ENCODE peak calls at places on chromosomes 12 and 14, in ten cellular contexts. One of them, this sample, is unnamed.

GRCh38 chr12:4245446-4245845 is 28.1 kb upstream of the CCND2 start:
- DNase-seq in tibial nerve: no peak
- DNase-seq in HCT116: no peak
- DNase-seq in HL-60: no peak
- DNase-seq in H9: no peak
- DNase-seq in Panc1: no peak
- DNase-seq in left lung: no peak
- DNase-seq in transverse colon: no peak
- DNase-seq in lung: no peak
- DNase-seq in WERI-Rb-1: no peak
- DNase-seq in this sample: no peak

GRCh38 chr12:5407457-5407856 is 24.5 kb upstream of the NTF3 start:
- DNase-seq in tibial nerve: no peak
- DNase-seq in HCT116: no peak
- DNase-seq in HL-60: no peak
- DNase-seq in H9: no peak
- DNase-seq in Panc1: no peak
- DNase-seq in left lung: no peak
- DNase-seq in transverse colon: no peak
- DNase-seq in lung: no peak
- DNase-seq in WERI-Rb-1: no peak
- DNase-seq in this sample: no peak

GRCh38 chr14:60956632-60957031 is 24.2 kb downstream of the TRMT5 start:
- DNase-seq in tibial nerve: no peak
- DNase-seq in HCT116: no peak
- DNase-seq in HL-60: no peak
- DNase-seq in H9: no peak
- DNase-seq in Panc1: no peak
- DNase-seq in left lung: no peak
- DNase-seq in transverse colon: no peak
- DNase-seq in lung: no peak
- DNase-seq in WERI-Rb-1: no peak
- DNase-seq in this sample: no peak

GRCh38 chr12:31533470-31533869 is 57.5 kb downstream of the DENND5B start:
- DNase-seq in tibial nerve: no peak
- DNase-seq in HCT116: no peak
- DNase-seq in HL-60: no peak
- DNase-seq in H9: no peak
- DNase-seq in Panc1: no peak
- DNase-seq in left lung: no peak
- DNase-seq in transverse colon: no peak
- DNase-seq in lung: no peak
- DNase-seq in WERI-Rb-1: no peak
- DNase-seq in this sample: no peak

GRCh38 chr12:60308366-60309000 is 712.7 kb downstream of the SLC16A7 start:
- DNase-seq in tibial nerve: no peak
- DNase-seq in HCT116: no peak
- DNase-seq in HL-60: no peak
- DNase-seq in H9: no peak
- DNase-seq in Panc1: no peak
- DNase-seq in left lung: no peak
- DNase-seq in transverse colon: no peak
- DNase-seq in lung: no peak
- DNase-seq in WERI-Rb-1: no peak
- DNase-seq in this sample: no peak

GRCh38 chr12:110640275-110641025 is 26.5 kb downstream of the TCTN1 start:
- DNase-seq in tibial nerve: no peak
- DNase-seq in HCT116: no peak
- DNase-seq in HL-60: no peak
- DNase-seq in H9: peak; percentile 20
- DNase-seq in Panc1: no peak
- DNase-seq in left lung: no peak
- DNase-seq in transverse colon: no peak
- DNase-seq in lung: no peak
- DNase-seq in WERI-Rb-1: no peak
- DNase-seq in this sample: peak; percentile 20

GRCh38 chr14:106877527-106877926 is 1351.1 kb downstream of the TMEM121 start:
- DNase-seq in tibial nerve: no peak
- DNase-seq in HCT116: no peak
- DNase-seq in HL-60: no peak
- DNase-seq in H9: no peak
- DNase-seq in Panc1: no peak
- DNase-seq in left lung: no peak
- DNase-seq in transverse colon: no peak
- DNase-seq in lung: no peak
- DNase-seq in WERI-Rb-1: no peak
- DNase-seq in this sample: no peak

GRCh38 chr12:45186762-45187161 is 29.1 kb upstream of the ANO6 start:
- DNase-seq in tibial nerve: no peak
- DNase-seq in HCT116: no peak
- DNase-seq in HL-60: no peak
- DNase-seq in H9: no peak
- DNase-seq in Panc1: no peak
- DNase-seq in left lung: no peak
- DNase-seq in transverse colon: no peak
- DNase-seq in lung: no peak
- DNase-seq in WERI-Rb-1: no peak
- DNase-seq in this sample: no peak

GRCh38 chr12:132433641-132434395 is 56.1 kb upstream of the FBRSL1 start:
- DNase-seq in tibial nerve: no peak
- DNase-seq in HCT116: no peak
- DNase-seq in HL-60: no peak
- DNase-seq in H9: no peak
- DNase-seq in Panc1: no peak
- DNase-seq in left lung: no peak
- DNase-seq in transverse colon: peak; percentile 60
- DNase-seq in lung: no peak
- DNase-seq in WERI-Rb-1: no peak
- DNase-seq in this sample: no peak

GRCh38 chr14:103749860-103750259 is 34.2 kb downstream of the ZFYVE21 start:
- DNase-seq in tibial nerve: no peak
- DNase-seq in HCT116: no peak
- DNase-seq in HL-60: no peak
- DNase-seq in H9: no peak
- DNase-seq in Panc1: no peak
- DNase-seq in left lung: no peak
- DNase-seq in transverse colon: no peak
- DNase-seq in lung: no peak
- DNase-seq in WERI-Rb-1: no peak
- DNase-seq in this sample: no peak
- TF ChIP-seq CTCF in tibial nerve: no peak
- TF ChIP-seq CTCF in HCT116: no peak
- TF ChIP-seq CTCF in HL-60: no peak
- TF ChIP-seq CTCF in H9: no peak
- TF ChIP-seq CTCF in Panc1: no peak
- TF ChIP-seq CTCF in left lung: no peak
- TF ChIP-seq CTCF in transverse colon: no peak
- TF ChIP-seq CTCF in lung: no peak
- TF ChIP-seq CTCF in WERI-Rb-1: no peak
- TF ChIP-seq CTCF in this sample: no peak

GRCh38 chr14:23076785-23077408 is 18.0 kb downstream of the ACIN1 start:
- DNase-seq in tibial nerve: no peak
- DNase-seq in HCT116: no peak
- DNase-seq in HL-60: no peak
- DNase-seq in H9: no peak
- DNase-seq in Panc1: no peak
- DNase-seq in left lung: no peak
- DNase-seq in transverse colon: no peak
- DNase-seq in lung: no peak
- DNase-seq in WERI-Rb-1: no peak
- DNase-seq in this sample: no peak

GRCh38 chr14:23080474-23080873 is 14.5 kb downstream of the ACIN1 start:
- DNase-seq in tibial nerve: no peak
- DNase-seq in HCT116: no peak
- DNase-seq in HL-60: no peak
- DNase-seq in H9: no peak
- DNase-seq in Panc1: no peak
- DNase-seq in left lung: no peak
- DNase-seq in transverse colon: no peak
- DNase-seq in lung: no peak
- DNase-seq in WERI-Rb-1: no peak
- DNase-seq in this sample: no peak

GRCh38 chr14:23077962-23078361 is 17.0 kb downstream of the ACIN1 start:
- DNase-seq in tibial nerve: no peak
- DNase-seq in HCT116: no peak
- DNase-seq in HL-60: no peak
- DNase-seq in H9: no peak
- DNase-seq in Panc1: no peak
- DNase-seq in left lung: no peak
- DNase-seq in transverse colon: no peak
- DNase-seq in lung: no peak
- DNase-seq in WERI-Rb-1: no peak
- DNase-seq in this sample: no peak

GRCh38 chr14:23078692-23079116 is 16.2 kb downstream of the ACIN1 start:
- DNase-seq in tibial nerve: peak; percentile 45
- DNase-seq in HCT116: no peak
- DNase-seq in HL-60: peak; percentile 64
- DNase-seq in H9: no peak
- DNase-seq in Panc1: peak; percentile 68
- DNase-seq in left lung: peak; percentile 87
- DNase-seq in transverse colon: peak; percentile 69
- DNase-seq in lung: peak; percentile 74
- DNase-seq in WERI-Rb-1: peak; percentile 54
- DNase-seq in this sample: no peak

DNA sequence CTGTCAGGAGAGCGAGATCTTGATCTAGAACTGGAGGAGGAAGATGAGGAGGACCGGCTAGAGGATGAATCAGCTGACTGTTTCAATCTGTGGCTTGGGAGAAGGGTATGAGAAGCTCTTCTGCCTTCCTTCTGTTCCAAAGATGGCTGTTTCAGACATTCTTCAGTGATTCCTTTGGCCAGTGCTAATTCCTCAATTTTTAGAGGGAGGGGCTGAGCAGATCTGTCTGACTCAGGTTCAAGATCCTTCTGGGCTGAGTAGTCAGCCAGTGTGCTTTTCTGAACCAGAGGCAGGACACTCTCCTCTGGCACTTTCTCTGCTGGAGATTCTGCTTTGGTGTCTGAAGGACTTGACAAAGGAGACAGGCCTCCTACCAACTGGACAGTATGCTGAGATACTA is 15.2 kb downstream of the ACIN1 start:
- DNase-seq in tibial nerve: no peak
- DNase-seq in HCT116: no peak
- DNase-seq in HL-60: no peak
- DNase-seq in H9: no peak
- DNase-seq in Panc1: no peak
- DNase-seq in left lung: no peak
- DNase-seq in transverse colon: no peak
- DNase-seq in lung: no peak
- DNase-seq in WERI-Rb-1: no peak
- DNase-seq in this sample: no peak
- H3K27ac ChIP-seq in tibial nerve: peak overlapping the region; percentile 87
- H3K27ac ChIP-seq in HCT116: peak overlapping the region; percentile 5
- H3K27ac ChIP-seq in HL-60: no peak overlapping the region
- H3K27ac ChIP-seq in H9: no peak overlapping the region
- H3K27ac ChIP-seq in Panc1: peak overlapping the region; percentile 72
- H3K27ac ChIP-seq in left lung: peak overlapping the region; percentile 13
- H3K27ac ChIP-seq in transverse colon: peak overlapping the region; percentile 52
- H3K27ac ChIP-seq in lung: no peak overlapping the region
- H3K27ac ChIP-seq in WERI-Rb-1: no peak overlapping the region
- H3K27ac ChIP-seq in this sample: peak overlapping the region; percentile 71

GRCh38 chr12:49283541-49284429 is 11.2 kb upstream of the PRPH start:
- DNase-seq in tibial nerve: no peak
- DNase-seq in HCT116: no peak
- DNase-seq in HL-60: no peak
- DNase-seq in H9: peak; percentile 54
- DNase-seq in Panc1: no peak
- DNase-seq in left lung: no peak
- DNase-seq in transverse colon: no peak
- DNase-seq in lung: no peak
- DNase-seq in WERI-Rb-1: peak; percentile 45
- DNase-seq in this sample: no peak
- TF ChIP-seq CTCF in tibial nerve: no peak
- TF ChIP-seq CTCF in HCT116: peak; percentile 46
- TF ChIP-seq CTCF in HL-60: no peak
- TF ChIP-seq CTCF in H9: peak; percentile 45
- TF ChIP-seq CTCF in Panc1: no peak
- TF ChIP-seq CTCF in left lung: no peak
- TF ChIP-seq CTCF in transverse colon: no peak
- TF ChIP-seq CTCF in lung: no peak
- TF ChIP-seq CTCF in WERI-Rb-1: peak; percentile 73
- TF ChIP-seq CTCF in this sample: no peak

GRCh38 chr14:103118663-103119404 is 4.4 kb upstream of the TNFAIP2 start:
- DNase-seq in tibial nerve: peak; percentile 49
- DNase-seq in HCT116: no peak
- DNase-seq in HL-60: peak; percentile 96
- DNase-seq in H9: no peak
- DNase-seq in Panc1: no peak
- DNase-seq in left lung: peak; percentile 94
- DNase-seq in transverse colon: peak; percentile 61
- DNase-seq in lung: peak; percentile 78
- DNase-seq in WERI-Rb-1: no peak
- DNase-seq in this sample: no peak
- H3K27ac ChIP-seq in tibial nerve: peak overlapping the region; percentile 72
- H3K27ac ChIP-seq in HCT116: no peak overlapping the region
- H3K27ac ChIP-seq in HL-60: peak overlapping the region; percentile 94
- H3K27ac ChIP-seq in H9: no peak overlapping the region
- H3K27ac ChIP-seq in Panc1: peak overlapping the region; percentile 40
- H3K27ac ChIP-seq in left lung: peak overlapping the region; percentile 75
- H3K27ac ChIP-seq in transverse colon: peak overlapping the region; percentile 74
- H3K27ac ChIP-seq in lung: peak overlapping the region; percentile 22
- H3K27ac ChIP-seq in WERI-Rb-1: no peak overlapping the region
- H3K27ac ChIP-seq in this sample: peak overlapping the region; percentile 4

DNA sequence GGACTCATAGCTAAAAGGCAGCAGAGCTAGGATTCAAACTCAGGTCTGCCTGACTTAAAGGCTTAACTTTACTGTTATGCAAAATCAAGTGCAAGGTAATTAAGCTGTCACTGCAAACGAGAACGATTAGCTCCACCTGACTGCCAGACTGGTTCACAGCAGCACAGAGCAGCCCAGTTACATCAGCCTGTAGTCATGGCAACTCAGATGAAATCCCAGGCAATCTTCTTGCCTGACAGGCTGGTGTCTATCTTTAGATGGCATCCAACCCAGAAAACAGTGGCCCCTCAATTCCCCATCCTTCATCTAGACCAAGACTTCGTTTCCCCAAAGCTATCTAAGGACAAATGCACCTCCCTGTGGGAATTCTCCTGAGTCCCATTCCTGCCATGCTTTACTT is 77.3 kb upstream of the ACTN1 start:
- DNase-seq in tibial nerve: no peak
- DNase-seq in HCT116: peak; percentile 6
- DNase-seq in HL-60: no peak
- DNase-seq in H9: peak; percentile 79
- DNase-seq in Panc1: no peak
- DNase-seq in left lung: no peak
- DNase-seq in transverse colon: no peak
- DNase-seq in lung: no peak
- DNase-seq in WERI-Rb-1: peak; percentile 69
- DNase-seq in this sample: no peak
- TF ChIP-seq CTCF in tibial nerve: no peak
- TF ChIP-seq CTCF in HCT116: no peak
- TF ChIP-seq CTCF in HL-60: no peak
- TF ChIP-seq CTCF in H9: peak; percentile 54
- TF ChIP-seq CTCF in Panc1: no peak
- TF ChIP-seq CTCF in left lung: no peak
- TF ChIP-seq CTCF in transverse colon: no peak
- TF ChIP-seq CTCF in lung: no peak
- TF ChIP-seq CTCF in WERI-Rb-1: peak; percentile 36
- TF ChIP-seq CTCF in this sample: no peak

This sample was measured in dorsolateral prefrontal cortex.